ENCODE peak calls at places on chromosomes 11 and 22, in five cellular contexts. S, O, A, W and H are unnamed samples. For H3K4me1, the result is how much of the 10 kb centered on the place peaks cover.

GRCh38 chr11:122202161-122202950 is 86.3 kb upstream of the BLID start:
- ATAC-seq in S (peak), O (peak), A (peak), W (peak), H (peak)

GRCh38 chr22:36036167-36036624 is 7.6 kb upstream of the RBFOX2 start:
- ATAC-seq in S (no peak), O (no peak), A (no peak), W (no peak), H (no peak)

GRCh38 chr11:82003024-82003423 is 730.6 kb downstream of the FAM181B start:
- ATAC-seq in S (no peak), O (no peak), A (peak), W (no peak), H (no peak)

GRCh38 chr22:40376149-40376548 is 5.8 kb downstream of the SGSM3 start:
- ATAC-seq in S (no peak), O (no peak), A (no peak), W (peak), H (no peak)

GRCh38 chr11:24357620-24358386 is 139.1 kb upstream of the LUZP2 start:
- ATAC-seq in S (no peak), O (no peak), A (peak), W (no peak), H (no peak)

GRCh38 chr22:31210830-31211503 is 1.1 kb upstream of the LIMK2 start:
- ATAC-seq in S (no peak), O (no peak), A (no peak), W (no peak), H (peak)

GRCh38 chr11:45663486-45664375 is 1.7 kb downstream of the CHST1 start:
- ATAC-seq in S (no peak), O (no peak), A (no peak), W (no peak), H (no peak)

GRCh38 chr22:40210814-40211213 is 33.1 kb downstream of the TNRC6B start:
- ATAC-seq in S (no peak), O (no peak), A (no peak), W (no peak), H (no peak)

GRCh38 chr11:67354314-67355022 is 1.1 kb upstream of the POLD4 start:
- ATAC-seq in S (peak), O (peak), A (peak), W (peak), H (peak)
- H3K4me1 ChIP-seq in S (half or more), O (half or more), A (under half), W (under half), H (half or more)

DNA sequence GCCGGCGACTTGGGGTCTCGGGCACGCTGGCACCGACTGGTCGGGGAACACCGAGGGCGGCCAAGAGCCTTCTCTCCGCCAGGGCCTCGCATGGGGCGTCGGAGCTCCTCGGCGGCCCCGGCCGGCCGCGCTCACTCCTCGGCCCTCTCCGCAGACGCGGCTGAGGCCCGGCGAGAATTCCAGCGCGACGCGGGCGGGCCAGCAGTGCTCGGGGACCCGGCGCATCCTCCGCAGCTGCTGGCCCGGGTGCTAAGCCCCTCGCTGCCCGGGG is 5.6 kb downstream of the TBX1 start:
- ATAC-seq in S (peak), O (no peak), A (no peak), W (no peak), H (no peak)
- H3K4me3 ChIP-seq in S (peak), O (no peak), A (no peak), W (no peak), H (peak)

GRCh38 chr11:10303558-10304363 is 1.1 kb upstream of the ADM start:
- ATAC-seq in S (peak), O (peak), A (no peak), W (no peak), H (no peak)
- H3K4me1 ChIP-seq in S (half or more), O (under half), A (under half), W (under half), H (under half)

DNA sequence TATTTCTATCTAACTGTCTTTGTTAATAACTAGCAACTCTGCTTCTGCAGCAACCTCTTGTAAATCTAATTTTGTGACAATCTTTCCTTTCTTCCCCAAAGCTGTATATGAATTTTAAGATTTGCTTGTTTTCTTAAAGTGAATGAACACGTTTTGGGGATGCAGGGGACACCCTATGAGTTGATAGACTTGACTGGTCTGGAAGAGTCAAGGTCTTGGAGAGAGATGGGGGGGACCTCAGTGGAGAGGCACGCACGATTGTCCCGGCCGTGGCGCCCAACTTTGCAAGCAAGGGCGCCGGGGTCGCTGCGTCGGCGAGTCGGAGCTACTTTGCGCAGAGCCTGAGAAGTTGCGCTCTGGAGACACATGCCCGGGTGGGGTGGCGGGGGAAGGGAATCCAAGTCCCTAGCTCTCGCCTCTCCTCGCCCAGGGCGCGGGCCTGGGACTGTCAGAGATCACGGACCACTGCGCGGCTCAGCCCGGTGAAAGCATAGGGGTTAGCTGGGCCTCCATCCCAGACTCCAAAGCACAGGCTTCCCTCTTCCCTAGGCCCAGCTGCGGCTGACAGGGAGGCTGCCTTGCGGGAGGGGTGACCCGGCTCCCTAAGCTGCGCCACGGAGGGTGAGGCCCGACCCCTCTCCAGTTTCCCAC is 854 bp downstream of the ABCC8 start:
- ATAC-seq in S (no peak), O (peak), A (no peak), W (no peak), H (no peak)
- H3K4me3 ChIP-seq in S (no peak), O (peak), A (no peak), W (no peak), H (peak)